ENCODE peak calls at places on chromosomes 2 and 18, in eight cellular contexts. R is glutamatergic neuron; M is NCI-H510A treated with DMSO at 0.1 percent for 48 hours; J is astrocyte of the cerebellum; Y is stimulated activated CD4-positive, alpha-beta T cell treated with anti-CD3 and anti-CD28 coated beads, Interleukin-15, amount 100 ng/mL, for 24 hours; F is lower leg skin; W is NCI-H1105 treated with DMSO at 0.1 percent for 48 hours; U is fibroblast of lung. B is an unnamed sample.

GRCh38 chr2:23806665-23807064 is 120.3 kb downstream of the ATAD2B start:
- DNase-seq in J (no peak), Y (no peak), W (no peak), R (no peak), M (no peak), F (no peak), U (no peak), B (no peak)

GRCh38 chr2:64666810-64667438 is 13.2 kb upstream of the SERTAD2 start:
- DNase-seq in R (no peak), F (no peak), J (no peak), W (no peak), M (no peak), U (no peak), Y (no peak), B (no peak)

GRCh38 chr2:43542285-43542933 is 53.4 kb downstream of the THADA start:
- DNase-seq in U (peak; percentile 44), M (peak; percentile 39), Y (no peak), W (peak; percentile 35), R (no peak), F (no peak), J (peak; percentile 50), B (no peak)

GRCh38 chr2:219352448-219353023 is 20.0 kb upstream of the RESP18 start:
- DNase-seq in U (peak; percentile 36), R (peak; percentile 85), M (peak; percentile 82), W (peak; percentile 30), Y (peak; percentile 80), J (peak; percentile 16), F (peak; percentile 37), B (no peak)

GRCh38 chr2:165436559-165436958 is 32.9 kb upstream of the CSRNP3 start:
- DNase-seq in J (no peak), R (no peak), Y (no peak), M (no peak), W (no peak), U (no peak), F (no peak), B (no peak)

GRCh38 chr2:163736433-163737168 is 793 bp upstream of the FIGN start:
- DNase-seq in M (peak; percentile 9), R (peak; percentile 83), F (no peak), Y (no peak), W (peak; percentile 33), U (peak; percentile 50), J (no peak), B (no peak)

GRCh38 chr2:8677646-8678592 is 3.9 kb upstream of the ID2 start:
- DNase-seq in R (peak; percentile 30), W (peak; percentile 90), U (peak; percentile 87), J (no peak), M (peak; percentile 75), Y (peak; percentile 53), F (peak; percentile 58), B (no peak)

GRCh38 chr18:74819433-74820059 is 221.9 kb downstream of the ZNF407 start:
- DNase-seq in Y (no peak), M (peak; percentile 58), R (peak; percentile 67), U (no peak), F (no peak), W (peak; percentile 5), J (no peak), B (no peak)

GRCh38 chr18:3604260-3604625 is 154.3 kb downstream of the TGIF1 start:
- DNase-seq in U (no peak), J (no peak), W (no peak), Y (no peak), F (no peak), R (no peak), M (no peak), B (no peak)

GRCh38 chr2:55138546-55139288 is 88.5 kb upstream of the RTN4 start:
- DNase-seq in M (no peak), U (no peak), Y (no peak), R (no peak), W (no peak), J (no peak), F (no peak), B (no peak)

GRCh38 chr2:159249955-159250723 is 36.4 kb downstream of the WDSUB1 start:
- DNase-seq in U (peak; percentile 72), W (peak; percentile 21), J (no peak), F (peak; percentile 90), Y (no peak), M (peak; percentile 20), R (no peak), B (peak; percentile 73)

GRCh38 chr2:45758018-45758417 is 106.5 kb downstream of the PRKCE start:
- DNase-seq in M (no peak), W (no peak), F (no peak), J (no peak), Y (no peak), U (no peak), R (no peak), B (no peak)

GRCh38 chr2:105103481-105103880 is 65.6 kb downstream of the MRPS9 start:
- DNase-seq in M (no peak), J (no peak), W (no peak), F (no peak), R (no peak), Y (no peak), U (peak; percentile 12), B (no peak)

GRCh38 chr2:43324589-43325447 is 98.4 kb upstream of the ZFP36L2 start:
- DNase-seq in J (no peak), U (peak; percentile 42), Y (no peak), R (no peak), W (no peak), F (no peak), M (no peak), B (no peak)

GRCh38 chr2:2586068-2586776 is 255.1 kb upstream of the MYT1L start:
- DNase-seq in U (no peak), W (no peak), F (no peak), M (no peak), R (no peak), Y (no peak), J (no peak), B (no peak)

GRCh38 chr2:86055314-86055713 is 50.4 kb downstream of the POLR1A start:
- DNase-seq in W (no peak), Y (no peak), R (no peak), F (no peak), U (no peak), M (no peak), J (no peak), B (no peak)

GRCh38 chr2:205524656-205525055 is 157.6 kb upstream of the NRP2 start:
- DNase-seq in Y (no peak), W (no peak), R (no peak), U (no peak), J (no peak), F (no peak), M (no peak), B (no peak)

GRCh38 chr2:191166111-191166755 is 15.4 kb upstream of the STAT4 start:
- DNase-seq in M (peak; percentile 70), R (no peak), W (peak; percentile 38), F (no peak), J (no peak), U (peak; percentile 71), Y (no peak), B (no peak)

GRCh38 chr2:170005702-170006101 is 172.2 kb upstream of the MYO3B start:
- DNase-seq in F (no peak), U (no peak), M (no peak), W (no peak), Y (no peak), R (no peak), J (no peak), B (no peak)

GRCh38 chr2:69022548-69022947 is 9.6 kb downstream of the ANTXR1 start:
- DNase-seq in M (no peak), F (peak; percentile 34), W (no peak), Y (no peak), U (no peak), J (no peak), R (no peak), B (no peak)

GRCh38 chr2:172408143-172408766 is 19.1 kb upstream of the ITGA6 start:
- DNase-seq in Y (no peak), M (peak; percentile 93), U (peak; percentile 15), F (peak; percentile 58), J (no peak), W (peak; percentile 97), R (no peak), B (no peak)

GRCh38 chr2:241858206-241859016 is at the start of gene PDCD1:
- DNase-seq in J (no peak), Y (peak; percentile 90), U (no peak), R (peak; percentile 29), M (no peak), F (no peak), W (no peak), B (no peak)

GRCh38 chr2:167196461-167197252 is 308.4 kb downstream of the XIRP2 start:
- DNase-seq in M (peak; percentile 33), W (peak; percentile 73), J (peak; percentile 85), Y (no peak), R (no peak), F (no peak), U (peak; percentile 60), B (peak; percentile 57)

GRCh38 chr2:47150175-47150574 is 4.9 kb downstream of the STPG4 start:
- DNase-seq in J (no peak), M (no peak), U (no peak), R (no peak), F (no peak), W (no peak), Y (no peak), B (no peak)

GRCh38 chr2:152376968-152377367 is 42.0 kb downstream of the FMNL2 start:
- DNase-seq in Y (no peak), R (no peak), M (no peak), F (no peak), W (no peak), U (peak; percentile 20), J (no peak), B (no peak)

GRCh38 chr2:76870581-76870980 is 651.6 kb downstream of the LRRTM4 start:
- DNase-seq in Y (no peak), W (no peak), R (no peak), J (no peak), M (no peak), F (no peak), U (peak; percentile 3), B (no peak)

GRCh38 chr2:181810823-181811695 is 80.5 kb upstream of the ITPRID2 start:
- DNase-seq in J (peak; percentile 92), W (peak; percentile 62), Y (peak; percentile 5), U (peak; percentile 97), R (no peak), F (no peak), M (no peak), B (peak; percentile 93)

GRCh38 chr18:14768241-14768640 is 20.3 kb downstream of the ANKRD30B start:
- DNase-seq in F (no peak), Y (no peak), U (no peak), J (no peak), R (no peak), M (no peak), W (no peak), B (no peak)

GRCh38 chr18:71036783-71037182 is 747.9 kb downstream of the SOCS6 start:
- DNase-seq in R (no peak), F (no peak), W (no peak), U (peak; percentile 86), J (no peak), M (no peak), Y (no peak), B (peak; percentile 66)

GRCh38 chr2:121075641-121076500 is 209.1 kb downstream of the TFCP2L1 start:
- DNase-seq in Y (no peak), M (no peak), W (peak; percentile 61), F (no peak), J (no peak), U (peak; percentile 14), R (no peak), B (no peak)

GRCh38 chr18:79395308-79395640 is 456 bp upstream of the NFATC1 start:
- DNase-seq in Y (no peak), M (no peak), J (no peak), U (no peak), R (peak; percentile 27), W (no peak), F (no peak), B (no peak)

GRCh38 chr2:12715258-12715865 is 1.4 kb upstream of the TRIB2 start:
- DNase-seq in R (no peak), W (no peak), M (peak; percentile 69), J (no peak), U (no peak), F (no peak), Y (no peak), B (no peak)

GRCh38 chr2:16656784-16657391 is 8.7 kb downstream of the CYRIA start:
- DNase-seq in W (no peak), R (no peak), U (no peak), J (no peak), M (no peak), F (no peak), Y (no peak), B (no peak)

GRCh38 chr2:169928463-169928864 is 101.2 kb downstream of the UBR3 start:
- DNase-seq in W (peak; percentile 51), F (no peak), R (no peak), U (peak; percentile 40), Y (no peak), M (peak; percentile 92), J (peak; percentile 42), B (peak; percentile 17)

B was measured in retinal pigment epithelial cell.